ENCODE peak calls at places on chromosomes 3 and 15, in eight cellular contexts. J is NCI-H1092; E is activated T-helper 1 cell treated with anti-CD3 and anti-CD28 coated beads, Interleukin-2, amount 50 U/mL, for 16 hours; D is AG08395; N is AG09309; Z is activated CD8-positive, alpha-beta memory T cell treated with anti-CD3 and anti-CD28 coated beads, Interleukin-2, amount 50 U/mL, for 48 hours; T is T-cell; V is heart right ventricle. U is an unnamed sample.
A peak's percentile ranks its signal among the peaks of the same experiment; 100 is the strongest.

GRCh38 chr15:49669288-49669687 is 48.4 kb downstream of the DTWD1 start:
- DNase-seq in T (no peak), N (no peak), J (no peak), Z (no peak), V (no peak), E (no peak), D (no peak), U (no peak)

GRCh38 chr3:157347577-157348303 is 88.9 kb upstream of the PTX3 start:
- DNase-seq in J (no peak), T (no peak), Z (no peak), D (no peak), V (no peak), E (no peak), N (no peak), U (peak; percentile 57)

GRCh38 chr3:190585771-190586630 is 72.1 kb downstream of the IL1RAP start:
- DNase-seq in Z (no peak), T (no peak), J (no peak), N (peak; percentile 47), V (no peak), E (no peak), D (peak; percentile 90), U (peak; percentile 93)

GRCh38 chr3:59367150-59367549 is 317.3 kb upstream of the CFAP20DC start:
- DNase-seq in V (no peak), N (no peak), Z (no peak), T (no peak), J (no peak), E (no peak), D (no peak), U (no peak)

GRCh38 chr3:12796171-12797123 is at the start of gene CAND2:
- DNase-seq in Z (peak; percentile 68), E (no peak), N (no peak), D (peak; percentile 34), V (peak; percentile 78), J (peak; percentile 23), T (no peak), U (peak; percentile 24)

GRCh38 chr15:56654624-56655023 is 78.7 kb downstream of the ZNF280D start:
- DNase-seq in Z (no peak), N (no peak), J (no peak), T (no peak), D (no peak), E (no peak), V (no peak), U (no peak)

GRCh38 chr15:95799286-95800187 is 531.0 kb upstream of the NR2F2 start:
- DNase-seq in V (no peak), J (no peak), D (peak; percentile 47), Z (no peak), T (no peak), N (peak; percentile 55), E (no peak), U (peak; percentile 82)

GRCh38 chr15:60651155-60651554 is 172.2 kb upstream of the ICE2 start:
- DNase-seq in V (no peak), N (no peak), T (no peak), Z (no peak), E (no peak), J (no peak), D (no peak), U (no peak)

GRCh38 chr3:32780735-32781210 is 37.0 kb upstream of the TRIM71 start:
- DNase-seq in Z (peak; percentile 55), E (no peak), V (peak; percentile 27), T (no peak), N (no peak), J (no peak), D (peak; percentile 41), U (peak; percentile 14)

GRCh38 chr3:119800844-119801243 is 18.9 kb downstream of the NR1I2 start:
- DNase-seq in E (no peak), N (no peak), V (no peak), T (no peak), D (no peak), J (no peak), Z (no peak), U (no peak)

GRCh38 chr3:99753268-99753975 is 64.2 kb upstream of the CMSS1 start:
- DNase-seq in Z (peak; percentile 49), E (no peak), V (no peak), N (no peak), T (no peak), J (peak; percentile 1), D (peak; percentile 54), U (peak; percentile 72)

GRCh38 chr15:49145651-49146609 is 9.5 kb downstream of the COPS2 start:
- DNase-seq in D (peak; percentile 42), T (no peak), E (no peak), V (no peak), Z (no peak), J (no peak), N (no peak), U (peak; percentile 39)

GRCh38 chr3:171790898-171791694 is 19.2 kb downstream of the PLD1 start:
- DNase-seq in T (no peak), E (no peak), N (peak; percentile 75), V (no peak), Z (no peak), J (no peak), D (peak; percentile 11), U (peak; percentile 54)

GRCh38 chr3:14439501-14440167 is 37.2 kb downstream of the SLC6A6 start:
- DNase-seq in J (peak; percentile 90), N (no peak), T (no peak), D (no peak), E (no peak), V (peak; percentile 80), Z (no peak), U (no peak)

GRCh38 chr3:17133637-17134545 is 249.1 kb downstream of the PLCL2 start:
- DNase-seq in N (no peak), D (no peak), Z (peak; percentile 40), V (no peak), T (no peak), E (no peak), J (no peak), U (no peak)

GRCh38 chr3:126337980-126338651 is 19.1 kb downstream of the KLF15 start:
- DNase-seq in E (no peak), J (no peak), Z (peak; percentile 13), T (no peak), V (no peak), N (no peak), D (no peak), U (no peak)

U was measured in fibroblast of gingiva.